ENCODE peak calls at places on chromosomes 16 and 17, in eight cellular contexts. P is stimulated activated CD4-positive, alpha-beta T cell treated with anti-CD3 and anti-CD28 coated beads, Interleukin-2, amount 100 ng/mL, for 4 hours; M is stimulated activated naive CD4-positive, alpha-beta T cell; L is AG08395; D is T-cell; F is midbrain; Z is sigmoid colon; W is body of pancreas. V is an unnamed sample.

GRCh38 chr16:68508641-68509240 is 30.4 kb upstream of the ZFP90 start:
- DNase-seq in Z (no peak), F (no peak), M (no peak), L (no peak), D (no peak), P (no peak), W (no peak), V (no peak)

GRCh38 chr17:46771601-46772012 is 46.9 kb downstream of the WNT3 start:
- DNase-seq in L (no peak), W (peak; percentile 40), M (no peak), D (no peak), F (no peak), P (no peak), Z (no peak), V (no peak)

GRCh38 chr16:5059386-5060072 is 6.2 kb downstream of the C16orf89 start:
- DNase-seq in F (no peak), L (no peak), W (no peak), D (no peak), Z (peak; percentile 46), M (no peak), P (no peak), V (no peak)

GRCh38 chr17:79612468-79613194 is 1.8 kb upstream of the RBFOX3 start:
- DNase-seq in L (peak; percentile 28), F (no peak), Z (peak; percentile 85), D (peak; percentile 16), W (peak; percentile 38), M (no peak), P (no peak), V (peak; percentile 14)

GRCh38 chr17:13076905-13077304 is 59.1 kb upstream of the ELAC2 start:
- DNase-seq in Z (no peak), M (no peak), W (no peak), L (no peak), F (no peak), D (no peak), P (no peak), V (no peak)

GRCh38 chr16:43294-43693 is 10.1 kb downstream of the POLR3K start:
- DNase-seq in Z (no peak), P (no peak), D (no peak), W (peak; percentile 2), M (no peak), F (no peak), L (no peak), V (no peak)

GRCh38 chr17:65109990-65110680 is 27.0 kb upstream of the RGS9 start:
- DNase-seq in F (no peak), D (no peak), M (no peak), Z (peak; percentile 21), W (no peak), L (no peak), P (no peak), V (no peak)

GRCh38 chr17:67922503-67922902 is 73.8 kb downstream of the C17orf58 start:
- DNase-seq in W (no peak), P (no peak), Z (no peak), F (no peak), D (no peak), L (no peak), M (no peak), V (no peak)

GRCh38 chr16:80346160-80346632 is 194.6 kb upstream of the DYNLRB2 start:
- DNase-seq in P (no peak), D (no peak), Z (no peak), W (no peak), F (no peak), L (peak; percentile 61), M (no peak), V (no peak)

GRCh38 chr17:77470800-77471733 is 330.3 kb downstream of the SEC14L1 start:
- DNase-seq in F (no peak), W (no peak), Z (no peak), P (no peak), M (no peak), L (no peak), D (no peak), V (no peak)

GRCh38 chr17:41785091-41785875 is 1.2 kb downstream of the JUP start:
- DNase-seq in W (no peak), F (no peak), D (no peak), L (no peak), P (no peak), Z (no peak), M (no peak), V (no peak)

GRCh38 chr17:79840989-79841286 is 1.7 kb upstream of the CBX4 start:
- DNase-seq in L (no peak), W (no peak), Z (no peak), D (no peak), M (no peak), F (no peak), P (no peak), V (peak; percentile 27)

GRCh38 chr17:57956311-57957119 is 1.3 kb upstream of the CUEDC1 start:
- DNase-seq in P (no peak), L (no peak), D (peak; percentile 33), M (peak; percentile 14), W (peak; percentile 9), Z (peak; percentile 55), F (no peak), V (peak; percentile 61)

GRCh38 chr17:37117743-37118142 is 169.0 kb downstream of the AATF start:
- DNase-seq in L (no peak), M (no peak), D (no peak), W (no peak), F (peak; percentile 10), Z (no peak), P (no peak), V (no peak)

GRCh38 chr16:50448522-50448921 is 79.7 kb upstream of the BRD7 start:
- DNase-seq in M (no peak), F (no peak), D (no peak), Z (peak; percentile 15), P (no peak), L (no peak), W (no peak), V (no peak)

GRCh38 chr16:87538594-87538993 is 45.8 kb upstream of the ZCCHC14 start:
- DNase-seq in W (no peak), L (peak; percentile 89), M (no peak), P (no peak), Z (no peak), D (no peak), F (no peak), V (no peak)

GRCh38 chr16:54620197-54620596 is 310.5 kb upstream of the IRX5 start:
- DNase-seq in L (no peak), W (no peak), D (no peak), M (no peak), F (no peak), Z (no peak), P (no peak), V (no peak)

GRCh38 chr16:28873543-28874201 is 4.6 kb upstream of the ATP2A1 start:
- DNase-seq in M (peak; percentile 54), Z (no peak), D (peak; percentile 67), W (no peak), L (peak; percentile 56), F (no peak), P (peak; percentile 24), V (peak; percentile 71)

GRCh38 chr16:11078812-11079459 is 134.6 kb downstream of the CLEC16A start:
- DNase-seq in Z (peak; percentile 94), W (peak; percentile 35), D (no peak), P (no peak), L (peak; percentile 81), M (no peak), F (no peak), V (no peak)

GRCh38 chr16:68626557-68626956 is 18.6 kb upstream of the CDH3 start:
- DNase-seq in D (no peak), L (no peak), F (no peak), P (no peak), W (no peak), M (no peak), Z (no peak), V (no peak)

GRCh38 chr17:39962642-39963220 is at the start of gene GSDMA:
- DNase-seq in L (no peak), P (peak; percentile 37), Z (no peak), W (no peak), M (peak; percentile 11), D (no peak), F (no peak), V (no peak)

V was measured in CD8-positive, alpha-beta T cell.